ENCODE peak calls at places on chromosome 19, in seven cellular contexts. One of them, this sample, is unnamed.
A peak's percentile ranks its signal among the peaks of the same experiment; 100 is the strongest.

GRCh38 chr19:53290758-53291549 is 23.4 kb upstream of the VN1R4 start:
- DNase-seq in AG04450: no peak
- DNase-seq in AG10803: no peak
- DNase-seq in upper lobe of left lung: no peak
- DNase-seq in tibial nerve: no peak
- DNase-seq in uterus: no peak
- DNase-seq in CD8-positive, alpha-beta T cell: no peak
- DNase-seq in this sample: no peak

GRCh38 chr19:45471866-45472556 is 4.2 kb downstream of the FOSB start:
- DNase-seq in upper lobe of left lung: no peak
- DNase-seq in AG10803: peak; percentile 18
- DNase-seq in tibial nerve: no peak
- DNase-seq in CD8-positive, alpha-beta T cell: no peak
- DNase-seq in AG04450: no peak
- DNase-seq in uterus: no peak
- DNase-seq in this sample: no peak

GRCh38 chr19:7349961-7350711 is 1.4 kb downstream of the ARHGEF18 start:
- DNase-seq in CD8-positive, alpha-beta T cell: peak; percentile 77
- DNase-seq in uterus: no peak
- DNase-seq in AG10803: no peak
- DNase-seq in AG04450: no peak
- DNase-seq in upper lobe of left lung: no peak
- DNase-seq in tibial nerve: no peak
- DNase-seq in this sample: no peak

GRCh38 chr19:6753178-6754031 is 13.8 kb downstream of the SH2D3A start:
- DNase-seq in upper lobe of left lung: peak; percentile 87
- DNase-seq in tibial nerve: peak; percentile 70
- DNase-seq in AG10803: peak; percentile 51
- DNase-seq in uterus: peak; percentile 84
- DNase-seq in AG04450: no peak
- DNase-seq in CD8-positive, alpha-beta T cell: peak; percentile 55
- DNase-seq in this sample: peak; percentile 74

GRCh38 chr19:13598098-13598497 is 91.8 kb upstream of the CACNA1A start:
- DNase-seq in AG10803: no peak
- DNase-seq in upper lobe of left lung: no peak
- DNase-seq in uterus: no peak
- DNase-seq in tibial nerve: no peak
- DNase-seq in AG04450: no peak
- DNase-seq in CD8-positive, alpha-beta T cell: no peak
- DNase-seq in this sample: no peak

GRCh38 chr19:50358483-50359431 is 6.7 kb downstream of the NAPSA start:
- DNase-seq in tibial nerve: no peak
- DNase-seq in uterus: peak; percentile 60
- DNase-seq in AG10803: peak; percentile 23
- DNase-seq in CD8-positive, alpha-beta T cell: peak; percentile 74
- DNase-seq in upper lobe of left lung: peak; percentile 61
- DNase-seq in AG04450: no peak
- DNase-seq in this sample: no peak

GRCh38 chr19:29876414-29876813 is 64.6 kb downstream of the CCNE1 start:
- DNase-seq in uterus: no peak
- DNase-seq in upper lobe of left lung: no peak
- DNase-seq in tibial nerve: no peak
- DNase-seq in AG04450: no peak
- DNase-seq in CD8-positive, alpha-beta T cell: no peak
- DNase-seq in AG10803: no peak
- DNase-seq in this sample: no peak

GRCh38 chr19:30225615-30226463 is 146.3 kb upstream of the ZNF536 start:
- DNase-seq in AG10803: no peak
- DNase-seq in uterus: no peak
- DNase-seq in tibial nerve: no peak
- DNase-seq in AG04450: no peak
- DNase-seq in upper lobe of left lung: no peak
- DNase-seq in CD8-positive, alpha-beta T cell: no peak
- DNase-seq in this sample: no peak

GRCh38 chr19:53910170-53910518 is 1.1 kb downstream of the CACNG7 start:
- DNase-seq in uterus: no peak
- DNase-seq in AG04450: no peak
- DNase-seq in tibial nerve: no peak
- DNase-seq in upper lobe of left lung: no peak
- DNase-seq in CD8-positive, alpha-beta T cell: no peak
- DNase-seq in AG10803: no peak
- DNase-seq in this sample: no peak

GRCh38 chr19:49793561-49793840 is 19.6 kb downstream of the FUZ start:
- DNase-seq in AG10803: peak; percentile 12
- DNase-seq in CD8-positive, alpha-beta T cell: no peak
- DNase-seq in upper lobe of left lung: no peak
- DNase-seq in AG04450: no peak
- DNase-seq in uterus: no peak
- DNase-seq in tibial nerve: no peak
- DNase-seq in this sample: no peak

GRCh38 chr19:17424743-17425365 is 5.0 kb downstream of the MVB12A start:
- DNase-seq in AG10803: no peak
- DNase-seq in AG04450: no peak
- DNase-seq in tibial nerve: no peak
- DNase-seq in upper lobe of left lung: no peak
- DNase-seq in uterus: no peak
- DNase-seq in CD8-positive, alpha-beta T cell: no peak
- DNase-seq in this sample: peak; percentile 69

GRCh38 chr19:23558541-23558940 is 128.5 kb downstream of the ZNF675 start:
- DNase-seq in upper lobe of left lung: no peak
- DNase-seq in AG10803: no peak
- DNase-seq in AG04450: no peak
- DNase-seq in uterus: no peak
- DNase-seq in tibial nerve: no peak
- DNase-seq in CD8-positive, alpha-beta T cell: no peak
- DNase-seq in this sample: no peak

GRCh38 chr19:50427997-50428425 is 4.7 kb upstream of the MYBPC2 start:
- DNase-seq in CD8-positive, alpha-beta T cell: peak; percentile 16
- DNase-seq in tibial nerve: peak; percentile 62
- DNase-seq in uterus: peak; percentile 43
- DNase-seq in upper lobe of left lung: peak; percentile 96
- DNase-seq in AG10803: peak; percentile 69
- DNase-seq in AG04450: peak; percentile 11
- DNase-seq in this sample: peak; percentile 42

GRCh38 chr19:13692096-13692495 is 72.2 kb upstream of the MRI1 start:
- DNase-seq in uterus: no peak
- DNase-seq in CD8-positive, alpha-beta T cell: no peak
- DNase-seq in tibial nerve: no peak
- DNase-seq in AG04450: peak; percentile 8
- DNase-seq in AG10803: peak; percentile 73
- DNase-seq in upper lobe of left lung: no peak
- DNase-seq in this sample: no peak

GRCh38 chr19:15323496-15324235 is 8.7 kb downstream of the BRD4 start:
- DNase-seq in CD8-positive, alpha-beta T cell: no peak
- DNase-seq in tibial nerve: no peak
- DNase-seq in uterus: peak; percentile 29
- DNase-seq in AG10803: peak; percentile 76
- DNase-seq in AG04450: no peak
- DNase-seq in upper lobe of left lung: peak; percentile 45
- DNase-seq in this sample: no peak

GRCh38 chr19:32464279-32464678 is 58.7 kb downstream of the DPY19L3 start:
- DNase-seq in AG10803: peak; percentile 23
- DNase-seq in CD8-positive, alpha-beta T cell: no peak
- DNase-seq in uterus: no peak
- DNase-seq in AG04450: no peak
- DNase-seq in tibial nerve: no peak
- DNase-seq in upper lobe of left lung: no peak
- DNase-seq in this sample: no peak
- TF ChIP-seq CTCF in AG10803: peak; percentile 52
- TF ChIP-seq CTCF in CD8-positive, alpha-beta T cell: no peak
- TF ChIP-seq CTCF in uterus: no peak
- TF ChIP-seq CTCF in AG04450: peak; percentile 49
- TF ChIP-seq CTCF in tibial nerve: no peak
- TF ChIP-seq CTCF in upper lobe of left lung: no peak
- TF ChIP-seq CTCF in this sample: peak; percentile 32

GRCh38 chr19:2221918-2222317 is 14.2 kb downstream of the PLEKHJ1 start:
- DNase-seq in CD8-positive, alpha-beta T cell: no peak
- DNase-seq in tibial nerve: no peak
- DNase-seq in upper lobe of left lung: no peak
- DNase-seq in AG04450: no peak
- DNase-seq in uterus: no peak
- DNase-seq in AG10803: no peak
- DNase-seq in this sample: no peak
- TF ChIP-seq CTCF in CD8-positive, alpha-beta T cell: no peak
- TF ChIP-seq CTCF in tibial nerve: no peak
- TF ChIP-seq CTCF in upper lobe of left lung: peak; percentile 20
- TF ChIP-seq CTCF in AG04450: peak; percentile 28
- TF ChIP-seq CTCF in uterus: no peak
- TF ChIP-seq CTCF in AG10803: no peak
- TF ChIP-seq CTCF in this sample: peak; percentile 21

GRCh38 chr19:33804021-33804799 is 7.5 kb downstream of the KCTD15 start:
- DNase-seq in CD8-positive, alpha-beta T cell: no peak
- DNase-seq in tibial nerve: peak; percentile 25
- DNase-seq in AG10803: peak; percentile 71
- DNase-seq in uterus: peak; percentile 79
- DNase-seq in upper lobe of left lung: no peak
- DNase-seq in AG04450: no peak
- DNase-seq in this sample: no peak

GRCh38 chr19:33803383-33803782 is 6.7 kb downstream of the KCTD15 start:
- DNase-seq in upper lobe of left lung: no peak
- DNase-seq in CD8-positive, alpha-beta T cell: no peak
- DNase-seq in uterus: no peak
- DNase-seq in AG04450: no peak
- DNase-seq in AG10803: no peak
- DNase-seq in tibial nerve: no peak
- DNase-seq in this sample: no peak

GRCh38 chr19:33802001-33802400 is 5.3 kb downstream of the KCTD15 start:
- DNase-seq in AG10803: no peak
- DNase-seq in AG04450: no peak
- DNase-seq in upper lobe of left lung: no peak
- DNase-seq in CD8-positive, alpha-beta T cell: no peak
- DNase-seq in tibial nerve: no peak
- DNase-seq in uterus: no peak
- DNase-seq in this sample: no peak

GRCh38 chr19:33801411-33801810 is 4.7 kb downstream of the KCTD15 start:
- DNase-seq in CD8-positive, alpha-beta T cell: no peak
- DNase-seq in AG04450: no peak
- DNase-seq in upper lobe of left lung: no peak
- DNase-seq in tibial nerve: no peak
- DNase-seq in AG10803: no peak
- DNase-seq in uterus: no peak
- DNase-seq in this sample: no peak

GRCh38 chr19:33802801-33803200 is 6.1 kb downstream of the KCTD15 start:
- DNase-seq in AG10803: no peak
- DNase-seq in uterus: no peak
- DNase-seq in upper lobe of left lung: no peak
- DNase-seq in tibial nerve: no peak
- DNase-seq in AG04450: no peak
- DNase-seq in CD8-positive, alpha-beta T cell: no peak
- DNase-seq in this sample: no peak
- TF ChIP-seq CTCF in AG10803: no peak
- TF ChIP-seq CTCF in uterus: no peak
- TF ChIP-seq CTCF in upper lobe of left lung: no peak
- TF ChIP-seq CTCF in tibial nerve: no peak
- TF ChIP-seq CTCF in AG04450: no peak
- TF ChIP-seq CTCF in CD8-positive, alpha-beta T cell: no peak
- TF ChIP-seq CTCF in this sample: no peak

GRCh38 chr19:57067440-57067839 is 52.3 kb upstream of the USP29 start:
- DNase-seq in CD8-positive, alpha-beta T cell: no peak
- DNase-seq in AG10803: no peak
- DNase-seq in upper lobe of left lung: no peak
- DNase-seq in tibial nerve: no peak
- DNase-seq in uterus: no peak
- DNase-seq in AG04450: no peak
- DNase-seq in this sample: no peak

GRCh38 chr19:57071414-57071813 is 48.4 kb upstream of the USP29 start:
- DNase-seq in AG04450: no peak
- DNase-seq in upper lobe of left lung: no peak
- DNase-seq in AG10803: no peak
- DNase-seq in CD8-positive, alpha-beta T cell: no peak
- DNase-seq in uterus: no peak
- DNase-seq in tibial nerve: no peak
- DNase-seq in this sample: no peak

GRCh38 chr19:57068326-57068725 is 51.5 kb upstream of the USP29 start:
- DNase-seq in AG04450: no peak
- DNase-seq in AG10803: no peak
- DNase-seq in tibial nerve: no peak
- DNase-seq in uterus: no peak
- DNase-seq in upper lobe of left lung: no peak
- DNase-seq in CD8-positive, alpha-beta T cell: no peak
- DNase-seq in this sample: no peak

DNA sequence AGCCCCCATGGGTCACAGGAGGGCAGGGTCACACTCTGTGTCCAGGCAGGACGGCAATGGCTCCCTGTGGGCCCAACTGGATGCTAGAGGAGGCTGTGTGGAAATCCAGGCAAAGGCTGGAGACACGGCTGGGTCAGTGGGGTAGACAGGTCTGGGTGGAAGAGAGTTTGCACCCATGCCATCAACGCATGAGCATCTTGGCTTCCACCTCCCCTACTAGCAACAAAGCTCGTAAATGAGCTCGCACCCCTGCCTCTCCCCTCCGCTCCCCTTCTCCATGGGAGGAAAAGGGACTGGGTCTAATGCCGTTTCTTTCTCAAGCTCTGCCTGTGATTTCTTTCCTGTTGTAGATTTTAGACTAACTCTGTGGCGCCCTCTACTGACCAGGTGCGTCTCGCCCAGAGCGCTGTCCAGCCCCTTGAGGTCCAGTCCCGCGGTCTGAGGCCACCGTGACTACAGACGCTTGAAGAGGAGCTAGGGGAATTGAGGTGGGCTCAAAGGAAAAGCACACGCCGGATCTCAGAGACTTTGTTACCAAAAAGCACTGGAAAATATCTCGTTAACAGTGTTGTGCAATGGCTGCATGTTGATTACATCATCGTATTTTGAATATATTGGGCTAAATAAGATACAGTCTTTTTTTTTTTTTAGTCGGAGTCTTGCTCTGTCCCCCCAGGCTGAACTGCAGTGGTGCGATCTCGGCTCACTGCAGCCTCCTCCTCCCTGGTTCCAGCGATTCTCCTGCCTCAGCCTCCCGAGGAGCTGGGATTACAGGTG is 50.7 kb upstream of the USP29 start:
- DNase-seq in upper lobe of left lung: no peak
- DNase-seq in tibial nerve: no peak
- DNase-seq in AG04450: no peak
- DNase-seq in CD8-positive, alpha-beta T cell: no peak
- DNase-seq in AG10803: no peak
- DNase-seq in uterus: peak; percentile 71
- DNase-seq in this sample: no peak
- TF ChIP-seq CTCF in upper lobe of left lung: peak; percentile 31
- TF ChIP-seq CTCF in tibial nerve: no peak
- TF ChIP-seq CTCF in AG04450: no peak
- TF ChIP-seq CTCF in CD8-positive, alpha-beta T cell: no peak
- TF ChIP-seq CTCF in AG10803: no peak
- TF ChIP-seq CTCF in uterus: peak; percentile 54
- TF ChIP-seq CTCF in this sample: no peak

GRCh38 chr19:55058781-55059610 is 4.0 kb downstream of the RDH13 start:
- DNase-seq in CD8-positive, alpha-beta T cell: no peak
- DNase-seq in AG04450: no peak
- DNase-seq in upper lobe of left lung: no peak
- DNase-seq in tibial nerve: no peak
- DNase-seq in uterus: no peak
- DNase-seq in AG10803: no peak
- DNase-seq in this sample: no peak
- TF ChIP-seq CTCF in CD8-positive, alpha-beta T cell: no peak
- TF ChIP-seq CTCF in AG04450: no peak
- TF ChIP-seq CTCF in upper lobe of left lung: no peak
- TF ChIP-seq CTCF in tibial nerve: no peak
- TF ChIP-seq CTCF in uterus: no peak
- TF ChIP-seq CTCF in AG10803: no peak
- TF ChIP-seq CTCF in this sample: no peak

DNA sequence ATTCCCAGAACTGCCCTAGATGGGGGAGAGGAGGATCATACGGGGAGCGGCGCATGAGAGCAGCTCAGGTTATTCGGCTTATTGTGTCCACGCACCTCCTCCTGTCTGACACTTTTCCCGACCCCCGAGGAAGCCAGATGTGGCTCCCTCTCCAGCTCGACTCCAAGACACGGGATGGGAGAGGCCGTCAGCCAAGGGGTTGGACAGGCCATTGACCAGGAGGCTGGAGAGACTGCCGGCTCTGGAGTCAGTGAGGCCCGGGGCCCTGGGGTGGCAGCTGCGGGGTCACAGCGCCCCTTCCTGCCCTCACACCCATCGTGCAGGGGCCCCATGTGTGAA is 2.9 kb downstream of the DMKN start:
- DNase-seq in AG04450: no peak
- DNase-seq in uterus: no peak
- DNase-seq in AG10803: no peak
- DNase-seq in CD8-positive, alpha-beta T cell: no peak
- DNase-seq in upper lobe of left lung: no peak
- DNase-seq in tibial nerve: no peak
- DNase-seq in this sample: no peak
- TF ChIP-seq CTCF in AG04450: no peak
- TF ChIP-seq CTCF in uterus: no peak
- TF ChIP-seq CTCF in AG10803: no peak
- TF ChIP-seq CTCF in CD8-positive, alpha-beta T cell: no peak
- TF ChIP-seq CTCF in upper lobe of left lung: no peak
- TF ChIP-seq CTCF in tibial nerve: no peak
- TF ChIP-seq CTCF in this sample: no peak

This sample was measured in progenitor cell of endocrine pancreas.